ENCODE peak calls at places on chromosomes 6 and 20, in seven cellular contexts. A is HAP-1, U is uterus, I is heart left ventricle, Y is retinal pigment epithelial cell, E is right cardiac atrium, J is dorsolateral prefrontal cortex. G is an unnamed sample.

GRCh38 chr6:69581576-69581975 is 215.2 kb downstream of the LMBRD1 start:
- DNase-seq in A (no peak), U (no peak), J (no peak), Y (no peak), E (no peak), I (no peak), G (no peak)

GRCh38 chr6:42569102-42570028 is 5.5 kb downstream of the UBR2 start:
- DNase-seq in U (no peak), E (no peak), A (no peak), J (no peak), Y (no peak), I (no peak), G (no peak)

GRCh38 chr6:27591660-27592059 is 118.8 kb upstream of the ZNF184 start:
- DNase-seq in J (no peak), U (no peak), Y (no peak), E (no peak), A (peak), I (no peak), G (peak)

GRCh38 chr6:158377866-158378265 is 65.6 kb downstream of the TULP4 start:
- DNase-seq in J (no peak), E (no peak), Y (no peak), I (no peak), U (no peak), A (no peak), G (no peak)

GRCh38 chr20:3932277-3933073 is 43.3 kb downstream of the PANK2 start:
- DNase-seq in A (no peak), U (no peak), E (no peak), J (no peak), I (no peak), Y (no peak), G (no peak)

GRCh38 chr20:25275813-25276532 is 28.1 kb downstream of the PYGB start:
- DNase-seq in A (no peak), U (peak), Y (no peak), I (peak), E (peak), J (peak), G (no peak)

GRCh38 chr6:167984144-167984719 is 13.2 kb upstream of the KIF25 start:
- DNase-seq in I (no peak), A (no peak), Y (no peak), E (peak), U (no peak), J (no peak), G (no peak)

GRCh38 chr6:5766260-5766659 is 240.5 kb downstream of the NRN1 start:
- DNase-seq in A (no peak), I (no peak), J (no peak), E (no peak), Y (no peak), U (no peak), G (no peak)

GRCh38 chr20:3819413-3820047 is 817 bp upstream of the AP5S1 start:
- DNase-seq in I (no peak), Y (no peak), A (no peak), U (no peak), E (peak), J (no peak), G (no peak)

GRCh38 chr6:73394577-73395354 is at the start of gene DDX43:
- DNase-seq in Y (no peak), E (peak), A (no peak), J (no peak), I (peak), U (peak), G (no peak)

GRCh38 chr20:38747495-38748096 is 664 bp upstream of the ACTR5 start:
- DNase-seq in I (no peak), E (no peak), A (no peak), J (no peak), Y (no peak), U (no peak), G (no peak)

GRCh38 chr6:79672631-79673065 is 41.5 kb downstream of the SH3BGRL2 start:
- DNase-seq in J (no peak), E (no peak), Y (no peak), A (peak), U (no peak), I (no peak), G (peak)

GRCh38 chr6:17932362-17932852 is 55.0 kb downstream of the KIF13A start:
- DNase-seq in Y (no peak), I (peak), A (no peak), E (peak), U (peak), J (no peak), G (no peak)

GRCh38 chr20:8616792-8617191 is 452.1 kb upstream of the PLCB4 start:
- DNase-seq in Y (no peak), A (no peak), U (no peak), J (no peak), E (no peak), I (no peak), G (no peak)

GRCh38 chr6:64064919-64065318 is 429.3 kb downstream of the PHF3 start:
- DNase-seq in J (no peak), U (no peak), E (no peak), Y (no peak), A (no peak), I (no peak), G (no peak)

GRCh38 chr20:14997791-14998190 is 660.4 kb upstream of the FLRT3 start:
- DNase-seq in A (no peak), J (no peak), Y (peak), U (no peak), E (no peak), I (no peak), G (no peak)

GRCh38 chr20:23120261-23120660 is 34.1 kb upstream of the CD93 start:
- DNase-seq in Y (no peak), E (no peak), A (no peak), I (no peak), J (no peak), U (no peak), G (no peak)

GRCh38 chr20:23273776-23274175 is 76.8 kb upstream of the NXT1 start:
- DNase-seq in E (no peak), A (no peak), I (no peak), Y (no peak), U (no peak), J (no peak), G (no peak)

GRCh38 chr6:93341900-93342613 is 77.3 kb downstream of the EPHA7 start:
- DNase-seq in E (no peak), A (no peak), J (no peak), Y (no peak), U (no peak), I (no peak), G (no peak)

GRCh38 chr6:136282906-136283305 is 6.7 kb downstream of the BCLAF1 start:
- DNase-seq in U (no peak), I (no peak), E (no peak), A (no peak), Y (no peak), J (no peak), G (no peak)
- H3K4me3 ChIP-seq in U (no peak), I (no peak), E (no peak), A (no peak), Y (no peak), J (no peak), G (no peak)

GRCh38 chr20:56393133-56393472 is 658 bp downstream of the CSTF1 start:
- DNase-seq in U (no peak), A (no peak), Y (no peak), I (no peak), J (no peak), E (no peak), G (peak)

GRCh38 chr20:56391596-56392281 is at the start of gene AURKA:
- DNase-seq in A (no peak), J (no peak), Y (no peak), E (no peak), U (no peak), I (no peak), G (peak)

GRCh38 chr20:56395166-56395565 is 2.7 kb downstream of the CSTF1 start:
- DNase-seq in J (no peak), Y (no peak), U (no peak), I (no peak), A (no peak), E (no peak), G (no peak)

GRCh38 chr20:56392282-56393132 is at the start of gene CSTF1:
- DNase-seq in Y (peak), A (peak), J (peak), I (peak), E (peak), U (peak), G (peak)

GRCh38 chr20:56393653-56394052 is 1.2 kb downstream of the CSTF1 start:
- DNase-seq in U (no peak), J (no peak), I (no peak), E (no peak), A (no peak), Y (no peak), G (no peak)
- H3K4me3 ChIP-seq in U (peak), J (peak), I (peak), E (peak), A (peak), Y (peak), G (peak)

DNA sequence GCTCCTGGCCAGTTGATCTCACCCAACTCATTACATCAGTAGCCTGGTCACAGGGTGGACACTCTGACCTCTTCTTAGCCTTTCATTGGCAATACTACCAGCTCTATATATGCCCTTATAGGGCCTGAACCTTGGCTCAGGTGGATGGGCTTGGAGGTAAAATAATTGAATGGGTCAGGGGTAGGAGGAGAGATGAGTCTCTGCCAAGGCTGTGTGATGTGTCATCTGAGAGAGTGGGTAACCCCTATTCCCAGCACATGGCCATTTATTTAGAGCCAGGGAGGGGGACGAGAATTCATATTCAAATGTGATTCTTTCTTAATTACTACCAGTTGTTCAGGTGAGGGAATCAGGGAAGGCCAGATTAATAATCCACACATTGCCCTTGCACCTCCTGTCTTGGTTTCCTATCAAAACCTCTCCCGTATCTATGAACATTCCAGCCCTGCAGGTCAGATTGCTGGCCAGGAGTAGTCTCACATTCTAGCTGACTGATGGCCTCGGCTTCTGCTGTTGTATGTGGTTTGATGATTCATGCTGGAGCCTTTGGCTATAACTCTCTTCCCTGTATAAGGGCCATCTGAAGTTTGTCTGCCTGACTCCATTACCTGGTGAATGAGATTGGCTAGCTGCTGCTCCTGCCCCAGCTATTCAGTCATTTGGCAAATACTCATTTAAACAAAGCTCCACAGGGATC is 13.4 kb downstream of the C20orf173 start:
- DNase-seq in Y (peak), A (no peak), J (no peak), E (no peak), U (no peak), I (no peak), G (no peak)
- H3K4me3 ChIP-seq in Y (no peak), A (no peak), J (no peak), E (no peak), U (no peak), I (no peak), G (no peak)

DNA sequence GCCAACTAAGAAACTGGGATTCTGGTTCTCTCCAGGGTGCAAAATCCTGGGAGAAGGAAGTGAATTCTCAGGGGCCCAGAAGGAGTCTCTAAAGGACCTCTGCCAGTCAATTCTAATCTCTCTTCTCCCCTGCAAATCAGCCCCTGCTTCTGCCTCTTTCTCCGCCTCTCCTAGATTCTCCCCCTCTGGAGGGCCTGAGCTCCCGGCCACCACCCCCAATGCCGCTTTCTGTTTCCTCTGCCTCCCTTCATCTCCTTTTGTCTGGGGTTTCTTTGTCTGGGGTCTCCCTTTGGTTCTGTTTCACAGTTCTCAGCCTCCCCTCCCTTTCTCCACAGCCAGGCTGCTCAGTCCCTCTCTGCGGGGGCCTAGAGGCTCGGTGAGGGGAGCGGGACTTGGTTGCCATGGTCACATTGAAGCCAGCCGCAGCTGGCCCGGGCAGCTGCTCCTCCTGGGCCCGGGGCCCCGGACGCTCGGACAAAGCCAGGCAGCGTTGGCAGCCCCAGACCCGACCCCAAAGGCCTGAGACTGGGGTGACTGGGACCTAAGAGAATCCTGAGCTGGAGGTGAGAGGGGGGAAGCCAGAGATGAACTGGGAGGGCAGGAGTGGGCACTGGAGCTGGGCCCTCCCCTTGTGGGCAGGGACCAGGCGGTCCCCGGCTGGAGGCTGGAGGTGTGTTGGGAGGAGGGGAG is 3.6 kb upstream of the DDR1 start:
- DNase-seq in J (peak), I (no peak), E (peak), A (no peak), U (no peak), Y (no peak), G (no peak)
- H3K4me3 ChIP-seq in J (peak), I (no peak), E (no peak), A (no peak), U (no peak), Y (no peak), G (no peak)

GRCh38 chr6:43772571-43773049 is 2.6 kb downstream of the VEGFA start:
- DNase-seq in A (peak), E (peak), Y (no peak), U (no peak), I (peak), J (no peak), G (no peak)

GRCh38 chr6:43774776-43775583 is 5.0 kb downstream of the VEGFA start:
- DNase-seq in J (peak), E (peak), I (peak), Y (no peak), U (peak), A (peak), G (peak)

GRCh38 chr6:43773050-43773956 is 3.3 kb downstream of the VEGFA start:
- DNase-seq in A (peak), U (peak), J (no peak), Y (no peak), E (peak), I (peak), G (peak)

GRCh38 chr6:43776115-43776798 is 6.2 kb downstream of the VEGFA start:
- DNase-seq in I (peak), A (no peak), E (peak), U (no peak), J (no peak), Y (no peak), G (no peak)

DNA sequence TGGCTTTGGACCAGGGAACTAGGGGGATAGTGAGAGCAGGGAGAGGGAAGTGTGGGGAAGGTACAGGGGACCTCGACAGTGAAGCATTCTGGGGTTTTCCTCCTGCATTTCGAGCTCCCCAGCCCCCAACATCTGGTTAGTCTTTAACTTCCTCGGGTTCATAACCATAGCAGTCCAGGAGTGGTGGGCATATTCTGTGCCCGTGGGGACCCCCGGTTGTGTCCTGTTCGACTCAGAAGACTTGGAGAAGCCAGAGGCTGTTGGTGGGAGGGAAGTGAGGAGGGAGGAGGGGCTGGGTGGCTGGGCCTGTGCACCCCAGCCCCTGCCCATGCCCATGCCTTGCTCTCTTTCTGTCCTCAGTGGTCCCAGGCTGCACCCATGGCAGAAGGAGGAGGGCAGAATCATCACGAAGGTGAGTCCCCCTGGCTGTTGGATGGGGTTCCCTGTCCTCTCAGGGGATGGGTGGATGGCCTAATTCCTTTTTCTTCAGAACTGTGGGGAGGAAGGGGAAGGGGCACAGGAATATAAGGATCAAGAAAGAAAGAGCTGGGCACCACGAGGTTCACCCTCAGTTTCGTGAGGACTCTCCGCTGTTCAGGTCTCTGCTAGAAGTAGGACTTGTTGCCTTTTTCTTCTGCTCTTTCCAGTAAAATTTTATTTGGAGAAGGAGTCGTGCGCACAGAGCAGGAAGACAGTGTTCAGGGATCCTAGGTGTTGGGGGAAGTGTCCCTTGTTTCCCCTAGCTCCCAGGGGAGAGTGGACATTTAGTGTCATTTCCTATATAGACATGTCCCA is 4.2 kb downstream of the VEGFA start:
- DNase-seq in I (no peak), J (no peak), U (no peak), E (no peak), Y (no peak), A (no peak), G (no peak)
- H3K4me3 ChIP-seq in I (peak), J (no peak), U (peak), E (peak), Y (peak), A (peak), G (no peak)

GRCh38 chr6:33250731-33251130 is 20.9 kb downstream of the VPS52 start:
- DNase-seq in J (no peak), A (no peak), E (no peak), U (no peak), Y (no peak), I (no peak), G (no peak)
- H3K4me3 ChIP-seq in J (no peak), A (no peak), E (no peak), U (no peak), Y (no peak), I (no peak), G (no peak)

GRCh38 chr6:136784271-136784664 is 8.0 kb downstream of the MAP3K5 start:
- DNase-seq in J (peak), E (no peak), A (no peak), I (no peak), Y (no peak), U (no peak), G (no peak)

GRCh38 chr6:136782021-136782770 is 10.1 kb downstream of the MAP3K5 start:
- DNase-seq in I (no peak), E (no peak), A (no peak), J (no peak), Y (no peak), U (no peak), G (no peak)

GRCh38 chr6:136783021-136783420 is 9.3 kb downstream of the MAP3K5 start:
- DNase-seq in I (no peak), E (no peak), A (no peak), U (no peak), Y (no peak), J (no peak), G (no peak)

GRCh38 chr6:136784910-136785746 is 7.1 kb downstream of the MAP3K5 start:
- DNase-seq in J (peak), I (peak), A (no peak), Y (no peak), U (no peak), E (peak), G (no peak)

GRCh38 chr6:136783495-136784270 is 8.6 kb downstream of the MAP3K5 start:
- DNase-seq in Y (no peak), J (no peak), A (no peak), E (no peak), U (no peak), I (peak), G (no peak)
- H3K4me3 ChIP-seq in Y (no peak), J (no peak), A (no peak), E (peak), U (no peak), I (no peak), G (no peak)

GRCh38 chr6:7673063-7673536 is 52.8 kb upstream of the BMP6 start:
- DNase-seq in E (peak), A (no peak), U (peak), Y (peak), I (peak), J (no peak), G (no peak)
- H3K4me3 ChIP-seq in E (peak), A (no peak), U (no peak), Y (peak), I (peak), J (no peak), G (no peak)